ENCODE peak calls at places on chromosomes 1 and 21, in six cellular contexts. One of them, this sample, is unnamed.

GRCh38 chr1:174815036-174815435 is 184.7 kb upstream of the CACYBP start:
- DNase-seq in K562: no peak
- DNase-seq in HCT116: peak; percentile 89
- DNase-seq in fibroblast of lung: peak; percentile 52
- DNase-seq in PC-3: peak; percentile 84
- DNase-seq in mammary epithelial cell: peak; percentile 92
- DNase-seq in this sample: no peak

GRCh38 chr1:24908591-24909259 is 21.4 kb downstream of the RUNX3 start:
- DNase-seq in K562: no peak
- DNase-seq in PC-3: no peak
- DNase-seq in fibroblast of lung: no peak
- DNase-seq in HCT116: no peak
- DNase-seq in mammary epithelial cell: no peak
- DNase-seq in this sample: no peak

GRCh38 chr1:231315887-231316286 is 21.8 kb downstream of the EXOC8 start:
- DNase-seq in HCT116: peak; percentile 44
- DNase-seq in mammary epithelial cell: peak; percentile 8
- DNase-seq in fibroblast of lung: peak; percentile 24
- DNase-seq in PC-3: peak; percentile 68
- DNase-seq in K562: peak; percentile 62
- DNase-seq in this sample: peak; percentile 41

GRCh38 chr1:53346814-53347176 is 18.9 kb upstream of the LRP8 start:
- DNase-seq in HCT116: no peak
- DNase-seq in K562: no peak
- DNase-seq in mammary epithelial cell: no peak
- DNase-seq in fibroblast of lung: no peak
- DNase-seq in PC-3: no peak
- DNase-seq in this sample: no peak

GRCh38 chr1:231663211-231663792 is 36.7 kb downstream of the DISC1 start:
- DNase-seq in fibroblast of lung: peak; percentile 18
- DNase-seq in HCT116: no peak
- DNase-seq in K562: no peak
- DNase-seq in mammary epithelial cell: no peak
- DNase-seq in PC-3: no peak
- DNase-seq in this sample: no peak

GRCh38 chr1:213286235-213286634 is 235.2 kb downstream of the RPS6KC1 start:
- DNase-seq in mammary epithelial cell: no peak
- DNase-seq in K562: no peak
- DNase-seq in fibroblast of lung: no peak
- DNase-seq in PC-3: peak; percentile 23
- DNase-seq in HCT116: no peak
- DNase-seq in this sample: no peak

GRCh38 chr1:55720243-55720642 is 505.1 kb upstream of the USP24 start:
- DNase-seq in mammary epithelial cell: no peak
- DNase-seq in PC-3: no peak
- DNase-seq in HCT116: no peak
- DNase-seq in K562: no peak
- DNase-seq in fibroblast of lung: peak; percentile 72
- DNase-seq in this sample: no peak

GRCh38 chr1:222820159-222820732 is 5.4 kb downstream of the DISP1 start:
- DNase-seq in mammary epithelial cell: peak; percentile 42
- DNase-seq in HCT116: no peak
- DNase-seq in PC-3: no peak
- DNase-seq in fibroblast of lung: no peak
- DNase-seq in K562: no peak
- DNase-seq in this sample: no peak

GRCh38 chr1:218488531-218488930 is 143.4 kb downstream of the TGFB2 start:
- DNase-seq in mammary epithelial cell: no peak
- DNase-seq in K562: no peak
- DNase-seq in fibroblast of lung: no peak
- DNase-seq in PC-3: peak; percentile 57
- DNase-seq in HCT116: no peak
- DNase-seq in this sample: no peak

GRCh38 chr1:53155534-53155933 is 13.1 kb upstream of the SLC1A7 start:
- DNase-seq in K562: no peak
- DNase-seq in fibroblast of lung: no peak
- DNase-seq in PC-3: no peak
- DNase-seq in mammary epithelial cell: no peak
- DNase-seq in HCT116: no peak
- DNase-seq in this sample: no peak

GRCh38 chr1:176628775-176629174 is 165.8 kb downstream of the PAPPA2 start:
- DNase-seq in mammary epithelial cell: no peak
- DNase-seq in HCT116: no peak
- DNase-seq in K562: no peak
- DNase-seq in fibroblast of lung: no peak
- DNase-seq in PC-3: no peak
- DNase-seq in this sample: no peak

GRCh38 chr21:16195896-16196443 is 466.2 kb downstream of the USP25 start:
- DNase-seq in K562: no peak
- DNase-seq in HCT116: no peak
- DNase-seq in mammary epithelial cell: peak; percentile 1
- DNase-seq in fibroblast of lung: peak; percentile 27
- DNase-seq in PC-3: no peak
- DNase-seq in this sample: no peak

GRCh38 chr1:174152424-174152823 is 6.9 kb upstream of the RABGAP1L start:
- DNase-seq in mammary epithelial cell: no peak
- DNase-seq in PC-3: peak; percentile 4
- DNase-seq in K562: peak; percentile 36
- DNase-seq in fibroblast of lung: no peak
- DNase-seq in HCT116: no peak
- DNase-seq in this sample: no peak

DNA sequence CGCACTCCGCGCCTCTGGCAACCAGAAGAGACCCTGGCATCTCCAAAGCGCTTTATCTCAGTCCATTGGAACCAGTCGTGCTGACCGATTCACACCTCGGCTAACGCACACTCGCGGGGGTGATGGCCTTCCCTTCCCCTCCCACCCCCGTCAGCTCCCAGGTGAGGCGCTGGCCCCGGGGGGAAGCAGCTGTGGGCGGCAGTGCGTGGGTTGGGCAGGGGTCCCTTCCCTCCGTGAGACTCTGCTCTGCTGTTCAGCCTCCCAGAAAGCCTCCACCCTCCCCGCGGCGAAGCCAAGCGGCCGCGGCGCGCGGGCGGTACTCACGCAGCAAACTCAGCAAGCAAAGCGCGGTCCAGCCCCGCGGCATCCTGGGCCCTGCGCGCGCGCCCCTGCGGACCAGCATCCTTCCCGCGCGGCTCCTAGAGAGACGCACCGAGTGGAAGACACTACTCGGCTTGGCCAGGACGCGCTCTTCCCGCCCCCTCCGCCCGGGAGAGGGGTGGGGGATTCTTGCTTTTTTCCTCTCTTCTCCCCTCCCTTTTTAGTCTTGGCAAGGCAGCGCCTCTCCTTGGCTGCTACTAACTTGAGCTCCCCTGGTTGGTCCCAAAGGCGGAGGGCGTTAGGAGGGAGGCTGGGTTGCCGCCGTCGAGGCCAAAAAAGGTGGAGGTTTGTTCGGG is at the start of gene CD34:
- DNase-seq in mammary epithelial cell: no peak
- DNase-seq in HCT116: no peak
- DNase-seq in PC-3: no peak
- DNase-seq in K562: no peak
- DNase-seq in fibroblast of lung: no peak
- DNase-seq in this sample: no peak
- TF ChIP-seq EZH2 in mammary epithelial cell: peak; percentile 49
- TF ChIP-seq EZH2 in HCT116: no peak
- TF ChIP-seq EZH2 in PC-3: peak; percentile 41
- TF ChIP-seq EZH2 in K562: no peak
- TF ChIP-seq EZH2 in fibroblast of lung: peak; percentile 64
- TF ChIP-seq EZH2 in this sample: no peak

GRCh38 chr1:110061341-110061740 is 9.1 kb downstream of the ALX3 start:
- DNase-seq in mammary epithelial cell: no peak
- DNase-seq in fibroblast of lung: no peak
- DNase-seq in K562: no peak
- DNase-seq in PC-3: no peak
- DNase-seq in HCT116: no peak
- DNase-seq in this sample: no peak
- H3K9ac ChIP-seq in mammary epithelial cell: no peak overlapping the region
- H3K9ac ChIP-seq in fibroblast of lung: no peak overlapping the region
- H3K9ac ChIP-seq in K562: peak overlapping the region; percentile 57
- H3K9ac ChIP-seq in PC-3: no peak overlapping the region
- H3K9ac ChIP-seq in HCT116: no peak overlapping the region
- H3K9ac ChIP-seq in this sample: no peak overlapping the region

DNA sequence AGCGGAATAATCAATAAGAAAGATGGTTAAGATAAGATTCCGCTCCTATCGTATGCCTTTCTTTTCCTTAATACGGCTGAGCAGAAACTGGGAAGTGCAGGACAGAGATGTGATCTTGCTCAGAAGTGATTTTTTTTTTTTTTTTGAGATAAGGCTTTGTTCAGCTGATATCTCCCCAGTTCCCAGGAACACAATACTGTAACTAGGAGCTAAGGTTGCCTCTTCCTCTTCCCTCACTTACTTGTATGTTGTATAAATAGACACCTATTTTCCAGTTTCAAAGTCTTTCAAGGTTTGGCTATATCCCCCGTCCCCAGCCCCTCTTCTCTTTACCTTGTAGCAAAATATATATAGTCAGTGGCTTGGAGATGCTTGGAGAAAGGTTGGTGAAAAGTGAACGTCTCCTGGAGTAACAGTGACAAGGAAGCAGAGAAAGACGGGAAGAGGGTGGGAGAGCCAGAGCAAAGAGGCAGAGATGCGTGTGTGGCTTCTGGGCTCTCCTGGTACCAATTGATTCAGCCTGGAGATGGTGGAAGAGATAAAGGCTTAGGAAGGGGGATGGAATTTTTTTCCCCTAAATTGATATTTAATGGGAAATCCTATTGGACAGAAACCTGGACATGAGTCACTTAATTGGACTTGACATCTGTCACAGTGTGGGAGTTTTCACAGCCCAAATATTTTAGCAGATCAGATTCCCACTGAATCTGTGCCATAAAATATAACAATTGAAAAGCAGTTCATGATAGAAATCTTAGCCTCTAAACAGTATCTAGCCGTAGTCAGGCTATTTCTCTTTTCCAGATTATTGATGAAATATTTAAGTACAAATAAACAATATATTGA is at the start of gene NHLH2:
- DNase-seq in HCT116: no peak
- DNase-seq in mammary epithelial cell: no peak
- DNase-seq in fibroblast of lung: no peak
- DNase-seq in PC-3: no peak
- DNase-seq in K562: no peak
- DNase-seq in this sample: no peak
- TF ChIP-seq EZH2 in HCT116: no peak
- TF ChIP-seq EZH2 in mammary epithelial cell: no peak
- TF ChIP-seq EZH2 in fibroblast of lung: peak; percentile 57
- TF ChIP-seq EZH2 in PC-3: no peak
- TF ChIP-seq EZH2 in K562: no peak
- TF ChIP-seq EZH2 in this sample: no peak

GRCh38 chr1:156676450-156676819 is 772 bp downstream of the NES start:
- DNase-seq in PC-3: no peak
- DNase-seq in HCT116: no peak
- DNase-seq in K562: no peak
- DNase-seq in mammary epithelial cell: no peak
- DNase-seq in fibroblast of lung: no peak
- DNase-seq in this sample: no peak
- H3K9ac ChIP-seq in PC-3: peak overlapping the region; percentile 67
- H3K9ac ChIP-seq in HCT116: no peak overlapping the region
- H3K9ac ChIP-seq in K562: peak overlapping the region; percentile 88
- H3K9ac ChIP-seq in mammary epithelial cell: no peak overlapping the region
- H3K9ac ChIP-seq in fibroblast of lung: peak overlapping the region; percentile 64
- H3K9ac ChIP-seq in this sample: no peak overlapping the region

DNA sequence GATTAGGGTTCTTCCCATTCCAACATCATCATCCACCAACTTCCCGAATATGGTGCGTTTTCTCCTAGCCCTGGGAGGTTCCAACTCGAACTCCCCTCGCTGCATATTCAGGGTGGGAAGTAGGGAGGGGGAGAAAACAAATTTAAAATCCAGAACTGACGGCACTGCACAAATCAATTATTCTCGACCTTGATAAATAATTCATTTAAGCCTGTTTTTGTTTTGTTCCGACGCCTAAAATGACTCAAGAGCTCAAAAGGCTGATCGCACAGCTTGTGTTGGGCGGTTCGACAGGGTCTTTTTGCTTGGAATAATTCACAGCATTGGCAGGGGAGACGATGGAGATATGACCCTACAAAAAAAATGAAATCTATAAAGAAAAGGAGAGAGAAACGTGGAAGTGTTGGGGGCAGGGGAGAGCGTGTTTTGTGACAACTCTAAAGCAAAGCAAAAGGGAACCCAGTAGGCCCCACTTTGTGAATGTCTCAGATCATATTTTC is 3.1 kb upstream of the BARHL2 start:
- DNase-seq in HCT116: no peak
- DNase-seq in fibroblast of lung: no peak
- DNase-seq in K562: no peak
- DNase-seq in mammary epithelial cell: no peak
- DNase-seq in PC-3: no peak
- DNase-seq in this sample: no peak
- TF ChIP-seq EZH2 in HCT116: no peak
- TF ChIP-seq EZH2 in fibroblast of lung: no peak
- TF ChIP-seq EZH2 in K562: no peak
- TF ChIP-seq EZH2 in mammary epithelial cell: no peak
- TF ChIP-seq EZH2 in PC-3: no peak
- TF ChIP-seq EZH2 in this sample: no peak

GRCh38 chr21:38937286-38937790 is 131.6 kb downstream of the ETS2 start:
- DNase-seq in K562: no peak
- DNase-seq in fibroblast of lung: no peak
- DNase-seq in PC-3: no peak
- DNase-seq in HCT116: no peak
- DNase-seq in mammary epithelial cell: peak; percentile 24
- DNase-seq in this sample: peak; percentile 30
- H3K9ac ChIP-seq in K562: no peak overlapping the region
- H3K9ac ChIP-seq in fibroblast of lung: no peak overlapping the region
- H3K9ac ChIP-seq in PC-3: no peak overlapping the region
- H3K9ac ChIP-seq in HCT116: no peak overlapping the region
- H3K9ac ChIP-seq in mammary epithelial cell: no peak overlapping the region
- H3K9ac ChIP-seq in this sample: peak overlapping the region; percentile 35